ENCODE peak calls at places on chromosomes 11 and 22, in eight cellular contexts. X is AG08396, A is skeletal muscle cell, P is brain microvascular endothelial cell, R is GM04503, U is spleen, M is lower leg skin, W is T-helper 9 cell. K is an unnamed sample.

GRCh38 chr11:115505165-115505564 is 950 bp upstream of the CADM1 start:
- DNase-seq in X (no peak), R (no peak), M (no peak), A (no peak), W (no peak), P (no peak), U (no peak), K (no peak)

GRCh38 chr22:32708835-32709234 is 92.7 kb upstream of the TIMP3 start:
- DNase-seq in A (no peak), M (no peak), W (no peak), U (no peak), P (no peak), R (peak), X (peak), K (peak)

GRCh38 chr11:124915541-124916369 is 3.3 kb upstream of the HEPN1 start:
- DNase-seq in P (peak), A (no peak), M (no peak), W (no peak), U (no peak), R (no peak), X (no peak), K (no peak)

GRCh38 chr11:133971871-133972270 is 15.1 kb upstream of the IGSF9B start:
- DNase-seq in A (no peak), W (no peak), U (no peak), X (no peak), M (no peak), P (no peak), R (no peak), K (no peak)

GRCh38 chr22:17077255-17077654 is 7.5 kb upstream of the IL17RA start:
- DNase-seq in P (peak), W (no peak), A (no peak), X (peak), M (no peak), R (peak), U (no peak), K (peak)

GRCh38 chr11:47961383-47961782 is 19.0 kb upstream of the PTPRJ start:
- DNase-seq in W (no peak), U (no peak), M (no peak), X (no peak), R (no peak), P (no peak), A (no peak), K (no peak)

GRCh38 chr11:14189874-14190273 is 169.1 kb downstream of the RRAS2 start:
- DNase-seq in A (no peak), P (no peak), X (no peak), W (no peak), M (peak), U (no peak), R (no peak), K (no peak)

GRCh38 chr22:29031236-29031982 is 30.2 kb downstream of the C22orf31 start:
- DNase-seq in R (peak), U (no peak), W (no peak), P (peak), X (peak), A (peak), M (peak), K (peak)

GRCh38 chr11:72263363-72263762 is 19.4 kb upstream of the PHOX2A start:
- DNase-seq in X (peak), A (peak), R (no peak), M (no peak), P (peak), U (no peak), W (no peak), K (no peak)

GRCh38 chr11:76408171-76408965 is 27.2 kb downstream of the GVQW3 start:
- DNase-seq in M (no peak), P (no peak), R (no peak), U (no peak), W (no peak), X (no peak), A (no peak), K (no peak)

GRCh38 chr11:119361056-119361787 is 14.7 kb upstream of the MFRP start:
- DNase-seq in M (no peak), A (peak), P (peak), U (peak), R (no peak), X (peak), W (no peak), K (peak)

GRCh38 chr11:2520736-2521035 is 75.9 kb downstream of the KCNQ1 start:
- DNase-seq in U (no peak), X (no peak), A (no peak), P (no peak), R (no peak), M (peak), W (no peak), K (no peak)

GRCh38 chr22:41197808-41198585 is 7.1 kb upstream of the L3MBTL2 start:
- DNase-seq in U (no peak), P (no peak), X (no peak), M (no peak), R (no peak), W (peak), A (no peak), K (no peak)

GRCh38 chr11:15176646-15177163 is 62.0 kb downstream of the INSC start:
- DNase-seq in M (no peak), W (no peak), P (no peak), A (no peak), X (no peak), R (no peak), U (no peak), K (no peak)

GRCh38 chr11:46127150-46127638 is 5.9 kb upstream of the PHF21A start:
- DNase-seq in P (peak), X (peak), M (peak), U (peak), R (peak), W (peak), A (no peak), K (no peak)

GRCh38 chr11:106503901-106504300 is 426.4 kb downstream of the AASDHPPT start:
- DNase-seq in M (no peak), X (no peak), A (no peak), P (peak), W (no peak), R (no peak), U (no peak), K (no peak)

GRCh38 chr11:65810046-65810868 is 23.4 kb downstream of the OVOL1 start:
- DNase-seq in P (no peak), M (no peak), U (no peak), W (no peak), X (no peak), A (no peak), R (no peak), K (no peak)

GRCh38 chr22:32660292-32660691 is 141.2 kb upstream of the TIMP3 start:
- DNase-seq in P (peak), R (no peak), W (peak), M (peak), U (no peak), A (peak), X (peak), K (no peak)

GRCh38 chr22:33006220-33006954 is 51.8 kb downstream of the SYN3 start:
- DNase-seq in X (no peak), M (peak), R (no peak), P (no peak), A (no peak), W (no peak), U (peak), K (no peak)

GRCh38 chr11:64585150-64585549 is 5.9 kb upstream of the SLC22A12 start:
- DNase-seq in U (no peak), A (no peak), P (no peak), W (no peak), R (no peak), X (no peak), M (no peak), K (no peak)

GRCh38 chr11:134483291-134483690 is 71.2 kb upstream of the B3GAT1 start:
- DNase-seq in R (no peak), P (no peak), A (no peak), U (no peak), M (no peak), W (no peak), X (no peak), K (no peak)

GRCh38 chr11:117574551-117574950 is 222.5 kb downstream of the DSCAML1 start:
- DNase-seq in R (no peak), M (no peak), U (no peak), P (no peak), W (no peak), X (no peak), A (no peak), K (no peak)

GRCh38 chr11:95652002-95652472 is 137.5 kb downstream of the FAM76B start:
- DNase-seq in W (no peak), P (no peak), U (no peak), M (no peak), X (no peak), R (no peak), A (no peak), K (no peak)

GRCh38 chr11:62489204-62489603 is 57.4 kb downstream of the AHNAK start:
- DNase-seq in M (no peak), X (peak), R (peak), W (no peak), P (no peak), A (no peak), U (no peak), K (no peak)

GRCh38 chr22:22745225-22746060 is 101.0 kb downstream of the GGTLC2 start:
- DNase-seq in X (no peak), U (no peak), W (peak), R (no peak), A (no peak), P (peak), M (no peak), K (no peak)

GRCh38 chr11:108112059-108112458 is 9.3 kb upstream of the ACAT1 start:
- DNase-seq in A (no peak), R (no peak), P (peak), W (no peak), U (no peak), X (no peak), M (no peak), K (no peak)

GRCh38 chr11:107591098-107591445 is at the start of gene ELMOD1:
- DNase-seq in U (peak), R (no peak), M (no peak), W (peak), X (peak), A (no peak), P (peak), K (no peak)

GRCh38 chr22:45248832-45249561 is 8.3 kb upstream of the KIAA0930 start:
- DNase-seq in R (no peak), A (no peak), U (no peak), X (no peak), M (no peak), P (no peak), W (no peak), K (no peak)

GRCh38 chr11:96054870-96055705 is 131.2 kb upstream of the MTMR2 start:
- DNase-seq in W (no peak), A (no peak), P (no peak), M (no peak), U (no peak), X (no peak), R (no peak), K (no peak)

GRCh38 chr11:128342511-128343133 is 244.7 kb downstream of the ETS1 start:
- DNase-seq in U (peak), W (peak), P (peak), R (peak), M (no peak), A (peak), X (peak), K (peak)

GRCh38 chr22:30245181-30245984 is 1.2 kb downstream of the LIF start:
- DNase-seq in M (no peak), X (no peak), A (no peak), P (no peak), U (no peak), R (no peak), W (no peak), K (no peak)

GRCh38 chr11:102345923-102346322 is 1.1 kb upstream of the BIRC2 start:
- DNase-seq in R (no peak), M (no peak), U (no peak), P (peak), X (peak), W (peak), A (no peak), K (no peak)

K was measured in BJ.